ENCODE peak calls at places on chromosomes 2 and 18, in four cellular contexts. U, Z, W and I are unnamed samples.

GRCh38 chr2:10161206-10161931 is 38.8 kb downstream of the RRM2 start:
- DNase-seq in U (peak), Z (no peak), W (no peak), I (no peak)

GRCh38 chr2:38765149-38765548 is 12.9 kb upstream of the GEMIN6 start:
- DNase-seq in U (no peak), Z (no peak), W (no peak), I (no peak)

GRCh38 chr18:48975817-48976649 is 25.3 kb upstream of the SMAD7 start:
- DNase-seq in U (peak), Z (peak), W (peak), I (no peak)

GRCh38 chr2:42770288-42771131 is 6.6 kb upstream of the OXER1 start:
- DNase-seq in U (no peak), Z (no peak), W (no peak), I (peak)

GRCh38 chr18:23249348-23249747 is 114.1 kb downstream of the CABLES1 start:
- DNase-seq in U (no peak), Z (no peak), W (no peak), I (no peak)

GRCh38 chr2:149773006-149773405 is 185.4 kb upstream of the MMADHC start:
- DNase-seq in U (no peak), Z (no peak), W (no peak), I (no peak)

GRCh38 chr2:235901243-235901642 is 266.9 kb downstream of the GBX2 start:
- DNase-seq in U (no peak), Z (no peak), W (no peak), I (no peak)

GRCh38 chr2:114354199-114354598 is 88.2 kb upstream of the DPP10 start:
- DNase-seq in U (no peak), Z (no peak), W (no peak), I (no peak)

GRCh38 chr2:105070010-105070865 is 32.4 kb downstream of the MRPS9 start:
- DNase-seq in U (no peak), Z (no peak), W (no peak), I (no peak)

GRCh38 chr18:21680148-21680547 is 24.4 kb downstream of the ABHD3 start:
- DNase-seq in U (no peak), Z (no peak), W (no peak), I (no peak)

GRCh38 chr2:31299547-31299946 is 65.6 kb downstream of the EHD3 start:
- DNase-seq in U (no peak), Z (no peak), W (no peak), I (no peak)

GRCh38 chr2:10019174-10019971 is 24.0 kb upstream of the KLF11 start:
- DNase-seq in U (peak), Z (no peak), W (no peak), I (no peak)

GRCh38 chr2:134099273-134099672 is 154.6 kb upstream of the MGAT5 start:
- DNase-seq in U (no peak), Z (no peak), W (no peak), I (no peak)

GRCh38 chr2:223954401-223954800 is 2.9 kb upstream of the MRPL44 start:
- DNase-seq in U (no peak), Z (no peak), W (no peak), I (no peak)

GRCh38 chr18:59669872-59670657 is 27.2 kb downstream of the CCBE1 start:
- DNase-seq in U (no peak), Z (no peak), W (no peak), I (no peak)

GRCh38 chr2:61512768-61513398 is 25.3 kb downstream of the XPO1 start:
- DNase-seq in U (peak), Z (no peak), W (no peak), I (no peak)

GRCh38 chr2:64015898-64016297 is 3.3 kb downstream of the VPS54 start:
- DNase-seq in U (no peak), Z (no peak), W (no peak), I (no peak)

GRCh38 chr2:46177461-46178089 is 119.6 kb upstream of the EPAS1 start:
- DNase-seq in U (peak), Z (no peak), W (no peak), I (no peak)

GRCh38 chr2:24981742-24982141 is 10.0 kb upstream of the DNAJC27 start:
- DNase-seq in U (no peak), Z (no peak), W (no peak), I (no peak)

GRCh38 chr2:32360416-32360815 is 3.6 kb downstream of the BIRC6 start:
- DNase-seq in U (no peak), Z (no peak), W (no peak), I (no peak)

GRCh38 chr2:88764850-88765153 is 73.3 kb downstream of the RPIA start:
- DNase-seq in U (no peak), Z (no peak), W (no peak), I (no peak)

GRCh38 chr2:38945931-38946330 is 56.3 kb downstream of the ARHGEF33 start:
- DNase-seq in U (no peak), Z (no peak), W (no peak), I (no peak)

GRCh38 chr2:241857041-241857541 is 1.6 kb downstream of the PDCD1 start:
- DNase-seq in U (peak), Z (peak), W (no peak), I (no peak)

GRCh38 chr2:150468350-150468960 is 19.0 kb downstream of the RND3 start:
- DNase-seq in U (no peak), Z (no peak), W (no peak), I (no peak)

GRCh38 chr2:140808816-140809215 is 1322.0 kb downstream of the LRP1B start:
- DNase-seq in U (no peak), Z (no peak), W (no peak), I (no peak)

GRCh38 chr2:242085941-242086621 is 216.6 kb downstream of the RTP5 start:
- DNase-seq in U (peak), Z (peak), W (peak), I (no peak)

GRCh38 chr18:3620146-3621119 is 170.5 kb downstream of the TGIF1 start:
- DNase-seq in U (no peak), Z (no peak), W (no peak), I (no peak)

GRCh38 chr18:35386600-35387366 is 9.6 kb upstream of the ZNF396 start:
- DNase-seq in U (no peak), Z (peak), W (peak), I (no peak)

GRCh38 chr2:20172273-20173052 is 52.5 kb downstream of the SDC1 start:
- DNase-seq in U (peak), Z (no peak), W (no peak), I (no peak)

GRCh38 chr2:40286721-40287120 is 165.2 kb downstream of the SLC8A1 start:
- DNase-seq in U (no peak), Z (no peak), W (no peak), I (no peak)

GRCh38 chr18:50427896-50428295 is 53.0 kb downstream of the SKA1 start:
- DNase-seq in U (no peak), Z (no peak), W (no peak), I (no peak)

GRCh38 chr2:188668017-188668663 is 306.0 kb upstream of the COL3A1 start:
- DNase-seq in U (no peak), Z (no peak), W (no peak), I (no peak)

GRCh38 chr18:45526120-45526841 is 89.0 kb upstream of the SLC14A2 start:
- DNase-seq in U (no peak), Z (no peak), W (no peak), I (no peak)

GRCh38 chr2:193695367-193695766 is 1500.6 kb upstream of the TMEFF2 start:
- DNase-seq in U (no peak), Z (no peak), W (no peak), I (no peak)

GRCh38 chr2:45992746-45993475 is 304.3 kb upstream of the EPAS1 start:
- DNase-seq in U (no peak), Z (no peak), W (no peak), I (no peak)

GRCh38 chr2:28316546-28317335 is 75.9 kb upstream of the FOSL2 start:
- DNase-seq in U (no peak), Z (no peak), W (no peak), I (no peak)
- H3K27ac ChIP-seq in U (no peak), Z (no peak), W (no peak), I (no peak)

GRCh38 chr18:28151434-28151833 is 25.5 kb downstream of the CDH2 start:
- DNase-seq in U (no peak), Z (no peak), W (no peak), I (no peak)

GRCh38 chr18:28153485-28154065 is 23.4 kb downstream of the CDH2 start:
- DNase-seq in U (no peak), Z (no peak), W (no peak), I (no peak)

GRCh38 chr18:28149810-28150420 is 27.0 kb downstream of the CDH2 start:
- DNase-seq in U (no peak), Z (no peak), W (no peak), I (no peak)

GRCh38 chr18:28150925-28151324 is 26.0 kb downstream of the CDH2 start:
- DNase-seq in U (no peak), Z (no peak), W (no peak), I (no peak)

DNA sequence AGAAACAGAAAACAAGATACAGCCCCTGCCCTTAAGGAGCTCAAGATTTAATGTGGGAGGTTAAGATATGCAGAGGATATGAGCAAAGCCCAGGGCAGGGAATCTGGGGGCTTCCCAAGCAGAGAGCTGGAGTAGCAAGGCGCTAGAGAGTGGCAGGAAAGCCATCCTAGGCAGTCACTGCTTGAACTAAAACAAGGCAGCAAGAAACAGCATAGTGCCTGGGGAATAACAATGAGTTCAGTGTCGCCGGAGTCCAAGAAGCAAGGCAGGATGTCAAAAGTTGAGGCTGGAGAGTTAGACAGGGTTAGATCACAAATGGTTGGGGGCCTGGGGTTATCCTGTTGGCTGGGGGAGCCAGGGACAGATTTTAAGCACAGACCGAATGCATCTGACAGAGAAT is 24.6 kb downstream of the CDH2 start:
- DNase-seq in U (no peak), Z (no peak), W (no peak), I (no peak)
- H3K27ac ChIP-seq in U (no peak), Z (no peak), W (no peak), I (peak)

GRCh38 chr2:226733189-226733858 is 66.3 kb downstream of the IRS1 start:
- DNase-seq in U (no peak), Z (no peak), W (no peak), I (no peak)
- H3K27ac ChIP-seq in U (peak), Z (peak), W (peak), I (no peak)

GRCh38 chr2:3208179-3208578 is 169.4 kb downstream of the EIPR1 start:
- DNase-seq in U (no peak), Z (no peak), W (no peak), I (no peak)

GRCh38 chr2:3210257-3210656 is 167.4 kb downstream of the EIPR1 start:
- DNase-seq in U (no peak), Z (no peak), W (no peak), I (no peak)

GRCh38 chr2:3208591-3208990 is 169.0 kb downstream of the EIPR1 start:
- DNase-seq in U (no peak), Z (no peak), W (no peak), I (no peak)

GRCh38 chr2:3211256-3211970 is 166.2 kb downstream of the EIPR1 start:
- DNase-seq in U (no peak), Z (no peak), W (no peak), I (no peak)

GRCh38 chr2:3209258-3209657 is 168.4 kb downstream of the EIPR1 start:
- DNase-seq in U (no peak), Z (no peak), W (no peak), I (no peak)
- H3K27ac ChIP-seq in U (no peak), Z (no peak), W (no peak), I (no peak)

GRCh38 chr2:26735096-26735495 is 29.0 kb upstream of the SLC35F6 start:
- DNase-seq in U (peak), Z (no peak), W (peak), I (no peak)

GRCh38 chr2:26730950-26731349 is 33.1 kb upstream of the SLC35F6 start:
- DNase-seq in U (no peak), Z (no peak), W (no peak), I (no peak)

GRCh38 chr2:26732446-26732845 is 31.6 kb upstream of the SLC35F6 start:
- DNase-seq in U (peak), Z (no peak), W (no peak), I (no peak)

GRCh38 chr2:26731714-26732113 is 32.4 kb upstream of the SLC35F6 start:
- DNase-seq in U (peak), Z (no peak), W (no peak), I (no peak)

GRCh38 chr2:26733343-26733742 is 30.7 kb upstream of the SLC35F6 start:
- DNase-seq in U (no peak), Z (no peak), W (no peak), I (no peak)
- H3K27ac ChIP-seq in U (no peak), Z (no peak), W (no peak), I (no peak)

DNA sequence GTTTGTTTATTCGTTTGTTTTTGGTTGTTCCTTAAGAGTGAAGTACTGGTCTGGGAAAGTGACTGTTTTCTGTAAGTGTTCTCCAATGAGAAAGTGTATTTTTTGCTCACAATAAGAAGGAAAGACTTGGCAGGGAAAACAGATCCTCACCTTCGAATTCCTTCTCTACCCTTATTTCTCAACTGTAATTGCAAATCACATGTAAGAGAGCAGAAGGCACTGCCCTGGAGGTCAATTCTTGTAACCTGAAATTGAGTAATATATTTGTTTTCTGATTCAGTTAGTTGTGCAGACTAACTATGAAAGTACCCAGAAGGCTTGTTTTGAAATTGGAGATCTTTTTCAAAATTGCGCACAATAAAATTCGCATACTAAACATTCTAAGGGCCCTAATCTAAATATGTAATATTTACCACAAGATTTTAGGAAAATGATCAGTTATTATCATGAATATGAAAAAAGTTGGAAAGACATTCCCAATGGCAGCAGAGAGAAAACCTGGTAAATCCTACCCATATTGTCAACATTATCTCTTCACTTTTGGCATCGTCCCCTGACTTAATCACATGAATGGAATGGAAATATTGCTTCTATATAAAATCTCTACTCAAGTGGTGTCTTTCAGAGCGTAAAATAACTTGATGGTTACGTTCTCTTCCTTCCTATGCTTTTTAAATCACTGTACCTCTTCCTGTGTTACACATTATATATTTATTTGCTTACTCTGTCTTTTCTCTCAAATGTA is 24.1 kb downstream of the TFPI start:
- DNase-seq in U (no peak), Z (no peak), W (no peak), I (no peak)
- H3K27ac ChIP-seq in U (no peak), Z (no peak), W (no peak), I (no peak)

GRCh38 chr2:62706721-62707516 is 1.4 kb downstream of the EHBP1 start:
- DNase-seq in U (no peak), Z (no peak), W (no peak), I (no peak)
- H3K27ac ChIP-seq in U (peak), Z (no peak), W (peak), I (peak)

DNA sequence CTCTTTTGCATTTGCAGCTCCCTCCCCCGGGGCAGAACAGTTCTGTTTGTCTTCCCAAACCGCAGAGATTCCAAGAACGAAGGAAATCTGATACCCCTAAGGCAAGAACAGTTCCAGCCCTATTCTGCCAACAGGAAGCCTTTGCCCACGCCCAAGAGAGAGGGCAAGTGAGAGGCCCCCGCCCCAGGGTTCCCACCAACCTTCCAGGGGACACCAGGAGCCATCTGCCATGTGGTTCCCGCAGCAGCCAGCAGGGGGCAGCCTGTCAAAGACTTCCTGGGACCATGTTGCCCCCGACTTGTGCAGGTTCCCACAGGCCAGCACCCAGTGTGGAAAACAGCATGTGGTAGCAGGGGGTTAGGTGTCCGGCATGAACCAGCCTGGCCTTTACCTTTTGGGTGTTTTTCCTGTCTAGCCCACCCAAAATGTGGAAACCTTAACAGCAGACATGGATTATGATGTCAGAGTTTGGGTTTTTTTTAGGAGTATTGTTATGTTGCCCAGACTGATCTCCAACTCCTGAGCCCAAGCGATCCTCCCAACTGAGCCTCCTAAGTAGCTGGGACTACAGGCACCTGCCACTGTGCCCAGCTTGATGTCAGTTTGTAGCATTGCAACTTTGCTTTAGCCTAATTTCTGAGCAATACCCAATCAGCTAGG is 21.7 kb upstream of the EFHD1 start:
- DNase-seq in U (peak), Z (peak), W (peak), I (peak)
- H3K27ac ChIP-seq in U (no peak), Z (no peak), W (no peak), I (peak)

GRCh38 chr2:85747441-85747840 is 6.3 kb upstream of the ATOH8 start:
- DNase-seq in U (no peak), Z (no peak), W (no peak), I (no peak)

GRCh38 chr2:85744771-85745601 is 8.8 kb upstream of the ATOH8 start:
- DNase-seq in U (no peak), Z (no peak), W (no peak), I (peak)

GRCh38 chr2:85744055-85744454 is 9.7 kb upstream of the ATOH8 start:
- DNase-seq in U (no peak), Z (no peak), W (no peak), I (no peak)

GRCh38 chr2:85746313-85747004 is 7.3 kb upstream of the ATOH8 start:
- DNase-seq in U (no peak), Z (no peak), W (no peak), I (no peak)

DNA sequence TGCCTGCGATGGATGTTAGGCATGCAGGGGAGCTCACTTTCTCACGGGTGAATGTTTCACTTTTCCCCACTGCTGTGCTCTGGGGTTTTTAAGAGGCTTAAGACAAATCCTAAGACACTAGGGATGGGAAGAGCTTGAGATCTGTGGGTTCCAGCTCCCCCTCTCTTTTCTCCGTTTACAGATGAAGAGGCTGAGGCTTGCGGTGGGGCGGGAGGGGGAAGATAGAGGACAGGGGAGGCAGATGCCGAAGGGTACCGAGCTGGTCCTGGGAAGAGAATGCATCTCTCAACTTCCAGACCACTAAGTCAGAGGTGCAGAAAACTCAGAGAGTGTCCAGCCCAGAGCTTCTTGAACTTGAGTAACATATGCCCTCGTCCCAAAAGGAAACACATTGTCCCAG is 8.2 kb upstream of the ATOH8 start:
- DNase-seq in U (no peak), Z (no peak), W (no peak), I (no peak)
- H3K27ac ChIP-seq in U (peak), Z (no peak), W (peak), I (peak)

DNA sequence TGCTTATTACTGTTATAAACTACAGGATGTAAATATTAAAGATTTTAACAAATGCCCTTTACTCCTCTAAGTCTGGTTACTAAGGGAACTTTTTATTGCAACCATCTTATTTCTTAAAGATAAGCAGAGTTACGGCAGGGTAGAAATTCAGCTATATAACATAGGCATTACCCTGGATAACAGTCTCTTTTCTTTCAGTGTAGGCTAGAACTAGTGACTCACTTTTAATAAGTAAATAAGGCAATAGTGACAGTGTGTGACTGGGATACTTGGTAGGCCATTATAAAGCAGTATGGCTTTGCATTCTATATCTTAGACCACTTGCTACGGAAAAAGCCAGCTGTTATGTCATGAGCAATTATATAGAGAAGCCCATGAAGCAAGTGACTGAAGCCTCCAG is 1041.0 kb upstream of the NRXN1 start:
- DNase-seq in U (no peak), Z (no peak), W (no peak), I (no peak)
- H3K27ac ChIP-seq in U (no peak), Z (no peak), W (no peak), I (no peak)